ENCODE peak calls at places on chromosomes 16 and 17, in six cellular contexts. M is mesenchymal stem cell, S is IMR-90, J is H9, E is neuronal stem cell, A is H1. N is an unnamed sample.

GRCh38 chr16:31215287-31216115 is 1.4 kb downstream of the PYDC1 start:
- DNase-seq in M (peak), S (peak), A (peak), J (peak), E (peak), N (peak)

GRCh38 chr17:77488531-77489238 is 347.9 kb downstream of the SEC14L1 start:
- DNase-seq in J (no peak), M (no peak), E (no peak), S (peak), A (no peak), N (no peak)

GRCh38 chr16:81427245-81427644 is 17.4 kb upstream of the CMIP start:
- DNase-seq in E (no peak), J (no peak), A (no peak), S (no peak), M (no peak), N (no peak)

GRCh38 chr16:55043499-55043898 is 112.8 kb downstream of the IRX5 start:
- DNase-seq in M (no peak), S (no peak), E (no peak), A (no peak), J (no peak), N (no peak)

GRCh38 chr16:57637020-57637419 is 8.6 kb downstream of the ADGRG1 start:
- DNase-seq in M (no peak), J (no peak), S (no peak), E (no peak), A (no peak), N (no peak)

GRCh38 chr17:78779848-78780247 is 2.2 kb downstream of the CYTH1 start:
- DNase-seq in J (no peak), A (no peak), M (no peak), S (no peak), E (no peak), N (no peak)

GRCh38 chr17:11899494-11899893 is 97.8 kb downstream of the ZNF18 start:
- DNase-seq in J (no peak), S (no peak), E (peak), A (no peak), M (no peak), N (no peak)

GRCh38 chr16:85258166-85258565 is 145.9 kb upstream of the CIBAR2 start:
- DNase-seq in E (no peak), S (no peak), A (no peak), M (no peak), J (no peak), N (no peak)

GRCh38 chr16:87318158-87318644 is 1.0 kb upstream of the C16orf95 start:
- DNase-seq in A (no peak), J (no peak), S (peak), E (no peak), M (peak), N (no peak)

GRCh38 chr16:87319011-87319410 is 1.8 kb upstream of the C16orf95 start:
- DNase-seq in S (no peak), M (no peak), E (no peak), A (no peak), J (no peak), N (no peak)

GRCh38 chr16:87316923-87317765 is at the start of gene C16orf95:
- DNase-seq in E (peak), A (peak), S (peak), J (peak), M (peak), N (peak)

GRCh38 chr16:87316450-87316922 is 706 bp downstream of the C16orf95 start:
- DNase-seq in J (no peak), A (no peak), M (no peak), S (no peak), E (no peak), N (no peak)

GRCh38 chr16:87317766-87318121 is 552 bp upstream of the C16orf95 start:
- DNase-seq in S (peak), A (no peak), M (peak), J (no peak), E (no peak), N (peak)
- H2AK5ac ChIP-seq in S (peak), A (no peak), M (no peak), J (no peak), E (no peak), N (no peak)

GRCh38 chr16:140175-140857 is 1.8 kb upstream of the NPRL3 start:
- DNase-seq in A (no peak), S (no peak), J (no peak), E (no peak), M (no peak), N (peak)

GRCh38 chr16:144797-145252 is 6.4 kb upstream of the NPRL3 start:
- DNase-seq in J (no peak), E (no peak), A (no peak), S (no peak), M (no peak), N (peak)

GRCh38 chr16:142405-142804 is 3.9 kb upstream of the NPRL3 start:
- DNase-seq in J (no peak), M (no peak), A (no peak), S (no peak), E (no peak), N (no peak)

GRCh38 chr16:143047-143446 is 4.6 kb upstream of the NPRL3 start:
- DNase-seq in S (no peak), A (no peak), J (no peak), E (no peak), M (no peak), N (no peak)

GRCh38 chr16:143456-143855 is 5.0 kb upstream of the NPRL3 start:
- DNase-seq in J (no peak), M (no peak), E (no peak), A (no peak), S (no peak), N (no peak)
- H4K91ac ChIP-seq in J (no peak), M (no peak), E (no peak), A (no peak), S (no peak), N (peak)

GRCh38 chr17:3668279-3669084 is at the start of the genes EMC6 and TAX1BP3:
- DNase-seq in S (peak), A (peak), E (peak), J (peak), M (peak), N (peak)
- H2AK5ac ChIP-seq in S (peak), A (no peak), E (peak), J (no peak), M (peak), N (peak)

DNA sequence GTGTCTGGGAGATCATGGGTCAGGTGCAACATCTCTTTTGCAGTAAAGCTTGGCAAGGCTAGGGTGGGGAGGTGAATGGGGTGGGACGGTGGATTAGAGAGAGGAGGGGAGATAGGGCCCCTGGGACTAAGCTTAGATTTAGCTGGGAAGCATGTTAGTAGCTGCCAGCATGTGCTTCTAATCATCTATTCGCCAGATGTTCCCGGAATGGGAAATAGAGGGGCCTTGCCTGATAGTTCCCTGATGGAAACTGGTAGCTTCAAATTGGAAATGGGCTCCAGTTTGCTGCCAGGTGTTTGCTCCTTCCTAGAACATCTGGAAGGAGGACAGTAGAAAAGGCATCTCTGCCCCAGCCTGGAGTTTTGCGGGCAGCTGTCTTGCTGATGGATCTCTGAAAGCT is 176.1 kb downstream of the CCDC182 start:
- DNase-seq in M (no peak), S (no peak), A (no peak), E (no peak), J (no peak), N (no peak)
- H4K91ac ChIP-seq in M (no peak), S (no peak), A (no peak), E (no peak), J (no peak), N (no peak)

GRCh38 chr17:58082341-58082869 is 814 bp upstream of the DYNLL2 start:
- DNase-seq in S (no peak), M (no peak), J (no peak), E (no peak), A (no peak), N (no peak)
- H2AK5ac ChIP-seq in S (peak), M (peak), J (no peak), E (peak), A (peak), N (peak)